ENCODE peak calls at places on chromosomes 12 and 14, in eight cellular contexts. U is vagina, M is heart left ventricle, P is uterus, T is IMR-90, Z is A549, V is breast epithelium, B is tibial nerve. S is an unnamed sample.

GRCh38 chr12:57272337-57273151 is 21.6 kb upstream of the STAC3 start:
- DNase-seq in U (no peak), M (peak), P (no peak), T (peak), Z (no peak), V (no peak), B (no peak), S (no peak)

GRCh38 chr14:92414685-92415084 is 91.7 kb downstream of the SLC24A4 start:
- DNase-seq in U (no peak), M (no peak), P (no peak), T (no peak), Z (no peak), V (no peak), B (no peak), S (no peak)

GRCh38 chr12:132399092-132400010 is 70.0 kb upstream of the GALNT9 start:
- DNase-seq in U (no peak), M (no peak), P (no peak), T (no peak), Z (no peak), V (no peak), B (no peak), S (no peak)

GRCh38 chr12:119154435-119154818 is 24.3 kb upstream of the HSPB8 start:
- DNase-seq in U (no peak), M (no peak), P (no peak), T (no peak), Z (no peak), V (no peak), B (no peak), S (peak)

GRCh38 chr12:93805736-93806141 is 128.6 kb downstream of the CRADD start:
- DNase-seq in U (no peak), M (no peak), P (no peak), T (no peak), Z (no peak), V (no peak), B (no peak), S (no peak)

GRCh38 chr14:49861581-49861922 is 9.0 kb upstream of the NEMF start:
- DNase-seq in U (no peak), M (peak), P (peak), T (peak), Z (peak), V (peak), B (peak), S (peak)

GRCh38 chr14:88380405-88380804 is 5.1 kb upstream of the SPATA7 start:
- DNase-seq in U (no peak), M (no peak), P (no peak), T (peak), Z (peak), V (no peak), B (no peak), S (no peak)

GRCh38 chr12:53214687-53215455 is 7.8 kb upstream of the ITGB7 start:
- DNase-seq in U (no peak), M (peak), P (peak), T (no peak), Z (no peak), V (no peak), B (no peak), S (no peak)

GRCh38 chr12:77130193-77130592 is 64.8 kb upstream of the E2F7 start:
- DNase-seq in U (no peak), M (no peak), P (no peak), T (no peak), Z (no peak), V (no peak), B (no peak), S (no peak)

GRCh38 chr12:28536088-28536487 is 345.8 kb downstream of the CCDC91 start:
- DNase-seq in U (no peak), M (no peak), P (no peak), T (peak), Z (no peak), V (no peak), B (no peak), S (no peak)

GRCh38 chr12:114682920-114683708 is 861 bp downstream of the TBX3 start:
- DNase-seq in U (no peak), M (peak), P (no peak), T (no peak), Z (peak), V (no peak), B (no peak), S (peak)

GRCh38 chr12:120110550-120111501 is 5.7 kb downstream of the RAB35 start:
- DNase-seq in U (no peak), M (peak), P (no peak), T (no peak), Z (no peak), V (no peak), B (no peak), S (peak)

GRCh38 chr12:91825999-91826398 is 319.6 kb downstream of the BTG1 start:
- DNase-seq in U (no peak), M (no peak), P (no peak), T (no peak), Z (no peak), V (no peak), B (no peak), S (no peak)

GRCh38 chr12:54657048-54657696 is 9.0 kb upstream of the DCD start:
- DNase-seq in U (no peak), M (no peak), P (no peak), T (no peak), Z (no peak), V (no peak), B (no peak), S (no peak)

GRCh38 chr12:91984571-91984970 is 161.1 kb downstream of the BTG1 start:
- DNase-seq in U (no peak), M (no peak), P (no peak), T (peak), Z (no peak), V (no peak), B (no peak), S (no peak)

GRCh38 chr12:67535176-67535575 is 113.4 kb upstream of the DYRK2 start:
- DNase-seq in U (no peak), M (no peak), P (no peak), T (no peak), Z (no peak), V (no peak), B (no peak), S (no peak)

GRCh38 chr12:110247340-110248095 is 33.5 kb upstream of the ATP2A2 start:
- DNase-seq in U (no peak), M (peak), P (no peak), T (no peak), Z (peak), V (peak), B (no peak), S (no peak)

GRCh38 chr12:56082382-56082781 is 2.4 kb downstream of the ERBB3 start:
- DNase-seq in U (no peak), M (no peak), P (no peak), T (no peak), Z (no peak), V (no peak), B (no peak), S (no peak)

GRCh38 chr12:58395470-58395869 is 454.1 kb downstream of the ATP23 start:
- DNase-seq in U (no peak), M (no peak), P (no peak), T (peak), Z (no peak), V (no peak), B (no peak), S (no peak)

GRCh38 chr12:53504004-53504920 is 3.0 kb downstream of the NPFF start:
- DNase-seq in U (no peak), M (no peak), P (no peak), T (no peak), Z (no peak), V (no peak), B (no peak), S (no peak)

GRCh38 chr12:25124493-25124892 is 70.5 kb downstream of the DNAI7 start:
- DNase-seq in U (no peak), M (no peak), P (no peak), T (no peak), Z (no peak), V (no peak), B (no peak), S (no peak)

GRCh38 chr12:89895591-89895990 is 187.0 kb upstream of the ATP2B1 start:
- DNase-seq in U (no peak), M (no peak), P (no peak), T (no peak), Z (no peak), V (no peak), B (no peak), S (no peak)

GRCh38 chr12:96075560-96075959 is 40.2 kb upstream of the LTA4H start:
- DNase-seq in U (no peak), M (no peak), P (no peak), T (no peak), Z (no peak), V (no peak), B (no peak), S (no peak)

GRCh38 chr12:56989866-56990610 is 16.3 kb downstream of the ZBTB39 start:
- DNase-seq in U (no peak), M (no peak), P (no peak), T (no peak), Z (no peak), V (no peak), B (no peak), S (no peak)

GRCh38 chr14:99538275-99538674 is 57.1 kb downstream of the CCNK start:
- DNase-seq in U (no peak), M (no peak), P (no peak), T (peak), Z (peak), V (no peak), B (no peak), S (no peak)

GRCh38 chr14:60328588-60328987 is 79.6 kb downstream of the PPM1A start:
- DNase-seq in U (no peak), M (no peak), P (no peak), T (no peak), Z (no peak), V (no peak), B (no peak), S (no peak)

DNA sequence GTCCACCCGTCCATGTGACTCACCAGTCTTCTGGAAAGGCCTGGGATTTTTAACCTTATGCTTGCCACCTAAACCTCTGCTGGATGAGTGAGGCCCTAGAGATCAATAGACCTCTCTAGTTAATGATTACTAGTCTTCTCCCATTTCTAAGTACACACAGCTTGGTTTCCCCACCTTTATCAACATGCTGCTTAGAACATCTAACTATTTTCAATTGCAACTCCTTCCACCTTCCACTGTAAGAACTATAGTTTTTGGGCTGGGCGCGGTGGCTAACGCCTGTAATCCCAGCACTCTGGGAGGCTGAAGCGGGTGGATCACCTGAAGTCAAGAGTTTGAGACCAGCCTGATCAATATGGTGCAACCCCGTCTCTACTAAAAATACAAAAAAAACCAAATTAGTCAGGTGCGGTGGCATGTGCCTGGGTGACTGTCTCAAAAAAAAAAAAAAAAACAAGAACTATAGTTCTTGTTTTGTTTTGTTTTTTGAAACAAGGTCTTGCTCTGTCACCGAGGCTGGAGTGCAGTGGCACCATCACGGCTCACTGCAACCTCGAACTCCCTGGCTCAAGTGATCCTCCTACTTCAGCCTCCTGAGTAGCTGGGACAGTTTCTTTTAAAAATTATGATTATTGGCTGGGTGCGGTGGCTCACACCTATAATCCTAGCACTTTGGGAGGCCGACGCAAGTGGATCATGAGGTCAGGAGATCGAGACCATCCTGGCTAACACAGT is 18.7 kb upstream of the MDM2 start:
- DNase-seq in U (no peak), M (no peak), P (no peak), T (no peak), Z (no peak), V (no peak), B (no peak), S (no peak)
- TF ChIP-seq POLR2A in U (no peak), M (no peak), P (no peak), T (no peak), Z (no peak), V (no peak), B (no peak), S (no peak)

DNA sequence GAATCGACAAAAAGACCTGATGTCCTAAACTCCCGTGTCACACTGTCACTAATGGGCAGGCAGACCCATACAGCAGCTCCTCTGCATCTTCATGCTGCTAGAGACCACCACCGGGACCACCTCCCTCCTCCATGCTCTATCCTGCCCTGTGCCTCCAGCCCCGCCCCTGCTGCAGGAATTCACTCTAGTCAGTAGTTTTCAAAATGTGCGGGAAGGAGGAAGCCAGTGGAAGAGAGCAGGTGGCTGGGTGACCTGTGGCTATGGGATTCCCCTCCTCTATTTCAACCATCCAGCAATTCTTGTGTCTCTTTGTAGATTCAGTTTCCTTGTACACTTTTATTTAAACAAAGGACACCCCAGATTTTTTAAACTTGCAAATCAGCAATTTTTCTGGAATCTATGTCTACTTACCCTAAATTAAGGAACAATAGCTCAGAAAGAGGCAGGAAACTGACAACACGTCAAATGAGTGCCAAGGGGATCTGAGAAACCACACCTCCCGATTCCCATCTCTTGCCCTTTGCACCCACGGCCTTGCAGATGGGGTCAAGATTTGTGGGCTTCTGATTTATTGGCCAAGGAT is 20.4 kb upstream of the MAP1LC3B2 start:
- DNase-seq in U (no peak), M (no peak), P (no peak), T (no peak), Z (no peak), V (no peak), B (no peak), S (no peak)
- H3K27ac ChIP-seq in U (no peak), M (no peak), P (peak), T (no peak), Z (no peak), V (peak), B (peak), S (no peak)

GRCh38 chr14:106269451-106270204 is 743.2 kb downstream of the TMEM121 start:
- DNase-seq in U (no peak), M (no peak), P (no peak), T (no peak), Z (no peak), V (no peak), B (no peak), S (no peak)
- TF ChIP-seq POLR2A in U (no peak), M (no peak), P (no peak), T (no peak), Z (no peak), V (no peak), B (no peak), S (no peak)

GRCh38 chr12:48816148-48816854 is 2.0 kb upstream of the CACNB3 start:
- DNase-seq in U (no peak), M (no peak), P (no peak), T (no peak), Z (no peak), V (no peak), B (no peak), S (no peak)

GRCh38 chr12:48820406-48820805 is 2.1 kb downstream of the CACNB3 start:
- DNase-seq in U (no peak), M (no peak), P (no peak), T (no peak), Z (no peak), V (no peak), B (no peak), S (no peak)

GRCh38 chr12:48817957-48818830 is at the start of gene CACNB3:
- DNase-seq in U (no peak), M (peak), P (peak), T (peak), Z (peak), V (peak), B (peak), S (peak)

GRCh38 chr12:48819986-48820385 is 1.7 kb downstream of the CACNB3 start:
- DNase-seq in U (no peak), M (no peak), P (no peak), T (no peak), Z (no peak), V (no peak), B (no peak), S (no peak)

GRCh38 chr12:48818831-48819590 is 715 bp downstream of the CACNB3 start:
- DNase-seq in U (no peak), M (no peak), P (peak), T (no peak), Z (no peak), V (no peak), B (no peak), S (no peak)
- H3K27ac ChIP-seq in U (peak), M (no peak), P (peak), T (peak), Z (peak), V (peak), B (peak), S (no peak)

GRCh38 chr12:121817648-121818043 is 13.8 kb downstream of the SETD1B start:
- DNase-seq in U (no peak), M (no peak), P (no peak), T (no peak), Z (no peak), V (no peak), B (no peak), S (no peak)
- TF ChIP-seq POLR2A in U (no peak), M (no peak), P (no peak), T (no peak), Z (no peak), V (no peak), B (no peak), S (no peak)

DNA sequence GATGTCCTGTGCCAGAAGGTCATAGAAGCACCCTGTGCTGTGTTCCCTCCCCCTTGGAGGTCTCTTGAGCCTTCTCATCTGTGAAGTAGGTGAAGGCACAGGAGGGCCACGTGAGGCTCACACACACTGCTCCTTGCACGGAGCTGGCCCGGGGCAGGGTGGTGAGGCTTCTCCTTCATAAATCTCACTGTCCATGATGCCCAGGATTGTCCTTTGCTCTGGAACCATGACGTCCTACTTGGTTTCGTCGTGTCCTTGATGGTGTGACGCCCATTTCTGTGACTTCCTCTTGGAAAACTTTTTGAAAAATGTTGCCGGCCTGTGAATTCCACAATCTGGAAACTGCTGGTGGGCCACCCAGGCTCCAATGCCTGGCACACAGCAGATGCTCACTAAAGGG is 34.4 kb downstream of the SH2B3 start:
- DNase-seq in U (no peak), M (no peak), P (no peak), T (no peak), Z (no peak), V (no peak), B (no peak), S (no peak)
- H3K27ac ChIP-seq in U (peak), M (peak), P (peak), T (no peak), Z (no peak), V (peak), B (peak), S (peak)

DNA sequence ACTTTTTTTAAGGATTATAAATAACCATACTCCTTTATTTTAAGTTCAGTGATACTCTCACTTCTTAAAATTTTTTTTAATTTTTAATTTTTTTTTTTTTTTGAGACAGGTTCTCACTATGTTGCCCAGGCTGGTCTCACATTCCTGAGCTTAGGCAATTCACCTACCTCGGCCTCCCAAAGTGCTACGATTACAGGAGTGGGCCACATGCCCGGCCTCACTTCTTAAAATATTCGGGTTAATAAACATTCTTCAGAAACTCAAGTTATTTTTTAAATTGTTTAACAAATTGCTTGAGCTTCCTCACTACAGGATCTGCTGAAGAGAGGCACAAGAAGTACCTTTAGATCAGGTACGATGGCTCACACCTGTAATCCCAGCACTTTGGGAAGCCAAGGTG is 4.3 kb upstream of the SRP54 start:
- DNase-seq in U (no peak), M (no peak), P (no peak), T (no peak), Z (no peak), V (no peak), B (no peak), S (no peak)
- TF ChIP-seq POLR2A in U (no peak), M (no peak), P (no peak), T (no peak), Z (no peak), V (no peak), B (no peak), S (no peak)